ENCODE peak calls at places on chromosome 10, in six cellular contexts. D, W, M, P, X and L are unnamed samples.

GRCh38 chr10:19480296-19480695 is 335.9 kb upstream of the PLXDC2 start:
- DNase-seq in W (no peak), M (no peak), X (no peak), D (no peak), P (no peak), L (no peak)

GRCh38 chr10:24363070-24363469 is 154.1 kb downstream of the KIAA1217 start:
- DNase-seq in M (no peak), D (no peak), X (peak), W (no peak), P (no peak), L (no peak)

GRCh38 chr10:117457071-117457810 is 82.0 kb upstream of the PDZD8 start:
- DNase-seq in M (no peak), W (no peak), P (no peak), D (peak), X (no peak), L (no peak)

GRCh38 chr10:77456414-77456813 is 181.2 kb downstream of the KCNMA1 start:
- DNase-seq in P (no peak), W (no peak), X (no peak), D (no peak), M (no peak), L (no peak)

GRCh38 chr10:79938728-79939380 is 10.1 kb downstream of the SFTPD start:
- DNase-seq in D (peak), X (no peak), P (no peak), W (no peak), M (no peak), L (no peak)

GRCh38 chr10:7377614-7378248 is 33.1 kb downstream of the SFMBT2 start:
- DNase-seq in M (no peak), X (no peak), W (no peak), D (no peak), P (no peak), L (no peak)

GRCh38 chr10:71471957-71472365 is 75.2 kb downstream of the CDH23 start:
- DNase-seq in W (no peak), D (no peak), M (no peak), X (no peak), P (no peak), L (no peak)

GRCh38 chr10:98223874-98224273 is 44.1 kb downstream of the LOXL4 start:
- DNase-seq in X (no peak), P (no peak), W (no peak), M (no peak), D (no peak), L (no peak)

GRCh38 chr10:123183724-123184123 is 29.5 kb downstream of the BUB3 start:
- DNase-seq in X (no peak), P (no peak), D (no peak), W (no peak), M (no peak), L (no peak)

GRCh38 chr10:29157321-29157720 is 131.5 kb upstream of the LYZL1 start:
- DNase-seq in W (no peak), D (no peak), X (no peak), P (no peak), M (no peak), L (no peak)

GRCh38 chr10:86533328-86533727 is 11.7 kb upstream of the WAPL start:
- DNase-seq in D (no peak), P (no peak), X (no peak), W (no peak), M (no peak), L (no peak)

GRCh38 chr10:100872034-100872791 is 40.5 kb upstream of the SLF2 start:
- DNase-seq in W (peak), X (peak), D (peak), M (no peak), P (no peak), L (peak)

GRCh38 chr10:86419101-86419500 is 52.5 kb upstream of the GRID1 start:
- DNase-seq in W (no peak), D (no peak), P (no peak), X (no peak), M (no peak), L (no peak)

GRCh38 chr10:12018438-12019342 is 23.9 kb downstream of the UPF2 start:
- DNase-seq in D (no peak), W (no peak), X (peak), M (no peak), P (peak), L (no peak)

GRCh38 chr10:133278577-133279265 is 2.1 kb upstream of the ADAM8 start:
- DNase-seq in M (peak), X (no peak), D (no peak), P (no peak), W (no peak), L (no peak)

GRCh38 chr10:97024181-97025073 is 161.3 kb downstream of the SLIT1 start:
- DNase-seq in P (no peak), D (no peak), M (no peak), X (peak), W (no peak), L (peak)

GRCh38 chr10:90413196-90413595 is 444.6 kb downstream of the HTR7 start:
- DNase-seq in X (no peak), W (no peak), M (no peak), D (no peak), P (no peak), L (no peak)

GRCh38 chr10:8137272-8137680 is 82.8 kb downstream of the GATA3 start:
- DNase-seq in D (no peak), W (no peak), P (no peak), M (no peak), X (no peak), L (no peak)

GRCh38 chr10:12531305-12531738 is 182.0 kb downstream of the CAMK1D start:
- DNase-seq in D (peak), M (no peak), X (no peak), P (no peak), W (no peak), L (no peak)

GRCh38 chr10:27330074-27330473 is 89.5 kb upstream of the ACBD5 start:
- DNase-seq in M (no peak), W (no peak), D (no peak), P (no peak), X (no peak), L (no peak)

GRCh38 chr10:68647928-68648327 is 73.1 kb upstream of the CCAR1 start:
- DNase-seq in W (no peak), D (no peak), P (peak), X (peak), M (no peak), L (no peak)

GRCh38 chr10:66365686-66366085 is 560.1 kb upstream of the LRRTM3 start:
- DNase-seq in M (no peak), W (no peak), P (no peak), D (no peak), X (no peak), L (no peak)

GRCh38 chr10:52755297-52756062 is 17.1 kb downstream of the MBL2 start:
- DNase-seq in P (peak), X (peak), D (no peak), W (no peak), M (no peak), L (no peak)

GRCh38 chr10:98858525-98858924 is 377.1 kb downstream of the HPSE2 start:
- DNase-seq in P (no peak), D (peak), M (no peak), X (no peak), W (no peak), L (no peak)

GRCh38 chr10:30495687-30496086 is 61.7 kb downstream of the MAP3K8 start:
- DNase-seq in W (no peak), P (no peak), M (no peak), X (no peak), D (no peak), L (no peak)

GRCh38 chr10:42998481-42999384 is 78.1 kb upstream of the RET start:
- DNase-seq in W (no peak), X (no peak), P (no peak), D (peak), M (peak), L (peak)

GRCh38 chr10:110680473-110681020 is 36.4 kb downstream of the RBM20 start:
- DNase-seq in M (no peak), P (no peak), D (no peak), X (no peak), W (no peak), L (no peak)

GRCh38 chr10:44806895-44807294 is 104.2 kb upstream of the TMEM72 start:
- DNase-seq in M (no peak), P (no peak), D (no peak), W (no peak), X (no peak), L (no peak)

GRCh38 chr10:62993121-62993520 is 140.0 kb upstream of the NRBF2 start:
- DNase-seq in X (peak), D (no peak), M (no peak), W (no peak), P (no peak), L (no peak)

GRCh38 chr10:15140640-15141039 is 27.9 kb downstream of the NMT2 start:
- DNase-seq in P (no peak), M (no peak), X (no peak), W (no peak), D (no peak), L (no peak)